ENCODE peak calls at places on chromosomes 7 and 10, in seven cellular contexts. B, D, K, P, V, W and H are unnamed samples.

GRCh38 chr10:130399425-130399950 is 263.3 kb downstream of the GLRX3 start:
- DNase-seq in B (no peak), D (no peak), K (no peak), P (no peak), V (no peak), W (no peak), H (no peak)

GRCh38 chr10:70052462-70053211 is at the start of gene MACROH2A2:
- DNase-seq in B (no peak), D (peak), K (peak), P (peak), V (peak), W (peak), H (peak)

GRCh38 chr10:50279489-50279888 is 28.2 kb upstream of the ASAH2 start:
- DNase-seq in B (no peak), D (no peak), K (peak), P (no peak), V (no peak), W (peak), H (no peak)

GRCh38 chr7:102044984-102045673 is 227.7 kb downstream of the CUX1 start:
- DNase-seq in B (no peak), D (no peak), K (peak), P (peak), V (no peak), W (no peak), H (peak)

GRCh38 chr7:158941821-158942605 is 85.7 kb downstream of the DYNC2I1 start:
- DNase-seq in B (no peak), D (no peak), K (no peak), P (no peak), V (no peak), W (no peak), H (no peak)

GRCh38 chr10:110353244-110354119 is 48.8 kb upstream of the SMNDC1 start:
- DNase-seq in B (peak), D (no peak), K (peak), P (peak), V (no peak), W (peak), H (peak)

GRCh38 chr10:80204801-80205477 is 398 bp downstream of the ANXA11 start:
- DNase-seq in B (peak), D (peak), K (peak), P (no peak), V (no peak), W (peak), H (peak)

GRCh38 chr10:13272164-13272571 is 27.7 kb downstream of the PHYH start:
- DNase-seq in B (no peak), D (no peak), K (no peak), P (no peak), V (no peak), W (no peak), H (peak)

GRCh38 chr7:74174606-74175082 is 488 bp downstream of the EIF4H start:
- DNase-seq in B (peak), D (peak), K (peak), P (no peak), V (no peak), W (peak), H (peak)

GRCh38 chr10:99234739-99235468 is 748 bp downstream of the HPSE2 start:
- DNase-seq in B (no peak), D (no peak), K (peak), P (no peak), V (no peak), W (peak), H (peak)

GRCh38 chr10:60099998-60100747 is 193.8 kb upstream of the CCDC6 start:
- DNase-seq in B (peak), D (peak), K (peak), P (peak), V (no peak), W (peak), H (peak)

GRCh38 chr7:123460616-123461015 is 73.8 kb downstream of the IQUB start:
- DNase-seq in B (no peak), D (no peak), K (peak), P (no peak), V (peak), W (peak), H (no peak)

GRCh38 chr7:139913006-139913405 is 83.9 kb downstream of the TBXAS1 start:
- DNase-seq in B (peak), D (no peak), K (no peak), P (no peak), V (no peak), W (peak), H (no peak)

GRCh38 chr10:44233561-44234470 is 151.1 kb downstream of the CXCL12 start:
- DNase-seq in B (no peak), D (peak), K (no peak), P (no peak), V (no peak), W (peak), H (peak)

GRCh38 chr10:98587156-98587555 is 140.4 kb upstream of the HPS1 start:
- DNase-seq in B (no peak), D (no peak), K (no peak), P (no peak), V (no peak), W (no peak), H (no peak)

GRCh38 chr10:81600185-81600584 is 274.8 kb upstream of the NRG3 start:
- DNase-seq in B (no peak), D (no peak), K (no peak), P (no peak), V (peak), W (no peak), H (no peak)

GRCh38 chr10:131723601-131724530 is 176.9 kb upstream of the PPP2R2D start:
- DNase-seq in B (no peak), D (no peak), K (no peak), P (no peak), V (no peak), W (no peak), H (peak)

GRCh38 chr10:85012305-85012704 is 683.9 kb downstream of the CCSER2 start:
- DNase-seq in B (no peak), D (no peak), K (no peak), P (no peak), V (no peak), W (no peak), H (no peak)

GRCh38 chr10:59865101-59865500 is 41.3 kb downstream of the CCDC6 start:
- DNase-seq in B (peak), D (no peak), K (peak), P (no peak), V (peak), W (peak), H (peak)

GRCh38 chr10:15433850-15434537 is 62.9 kb upstream of the FAM171A1 start:
- DNase-seq in B (peak), D (no peak), K (peak), P (peak), V (no peak), W (peak), H (peak)

GRCh38 chr7:41940760-41941343 is 238.0 kb upstream of the INHBA start:
- DNase-seq in B (peak), D (peak), K (peak), P (peak), V (no peak), W (peak), H (peak)

GRCh38 chr10:118808601-118809371 is 54.0 kb upstream of the CACUL1 start:
- DNase-seq in B (no peak), D (no peak), K (no peak), P (no peak), V (no peak), W (no peak), H (peak)

GRCh38 chr10:13693783-13694450 is 107.2 kb downstream of the PRPF18 start:
- DNase-seq in B (no peak), D (no peak), K (no peak), P (no peak), V (no peak), W (no peak), H (no peak)

GRCh38 chr7:128794020-128794419 is 2.3 kb downstream of the CCDC136 start:
- DNase-seq in B (peak), D (no peak), K (no peak), P (no peak), V (no peak), W (peak), H (no peak)

GRCh38 chr10:44775402-44775741 is 135.8 kb upstream of the TMEM72 start:
- DNase-seq in B (no peak), D (no peak), K (no peak), P (no peak), V (no peak), W (no peak), H (no peak)

GRCh38 chr10:58508316-58508715 is 4.4 kb upstream of the BICC1 start:
- DNase-seq in B (no peak), D (no peak), K (no peak), P (no peak), V (no peak), W (no peak), H (no peak)

GRCh38 chr7:77837966-77838365 is 39.4 kb downstream of the PHTF2 start:
- DNase-seq in B (no peak), D (no peak), K (no peak), P (no peak), V (no peak), W (no peak), H (no peak)

GRCh38 chr10:37488792-37489657 is 363.6 kb downstream of the ANKRD30A start:
- DNase-seq in B (no peak), D (no peak), K (peak), P (no peak), V (no peak), W (peak), H (no peak)

GRCh38 chr10:110305767-110306451 is 1.2 kb upstream of the SMNDC1 start:
- DNase-seq in B (peak), D (no peak), K (peak), P (peak), V (peak), W (peak), H (peak)

GRCh38 chr7:17301491-17302101 is 3.1 kb downstream of the AHR start:
- DNase-seq in B (peak), D (no peak), K (peak), P (peak), V (no peak), W (no peak), H (peak)

GRCh38 chr7:19989906-19990305 is 216.5 kb upstream of the TMEM196 start:
- DNase-seq in B (no peak), D (no peak), K (no peak), P (no peak), V (no peak), W (no peak), H (no peak)

GRCh38 chr10:78328592-78329404 is 295.1 kb downstream of the RPS24 start:
- DNase-seq in B (no peak), D (peak), K (no peak), P (no peak), V (no peak), W (no peak), H (no peak)

GRCh38 chr7:74306737-74307469 is 17.7 kb downstream of the CLIP2 start:
- DNase-seq in B (no peak), D (no peak), K (peak), P (peak), V (peak), W (no peak), H (peak)

GRCh38 chr10:33103980-33104379 is 145.9 kb upstream of the ITGB1 start:
- DNase-seq in B (no peak), D (no peak), K (no peak), P (no peak), V (no peak), W (no peak), H (no peak)

GRCh38 chr10:79298403-79299244 is 48.6 kb upstream of the PPIF start:
- DNase-seq in B (peak), D (no peak), K (peak), P (peak), V (peak), W (peak), H (no peak)

GRCh38 chr7:128406986-128407589 is 2.7 kb downstream of the IMPDH1 start:
- DNase-seq in B (no peak), D (no peak), K (no peak), P (no peak), V (no peak), W (no peak), H (no peak)